ENCODE peak calls at places on chromosomes 12 and 14, in five cellular contexts. One of them, this sample, is unnamed.

GRCh38 chr12:48572326-48572725 is 2.5 kb upstream of the LALBA start:
- DNase-seq in NCI-H510A treated with DMSO at 0.1 percent for 48 hours: no peak
- DNase-seq in activated naive CD4-positive, alpha-beta T cell treated with anti-CD3 and anti-CD28 coated beads, Interleukin-2, amount 10 ng/mL, durations not matched to agents 7 days and 5 days: no peak
- DNase-seq in activated CD8-positive, alpha-beta memory T cell treated with anti-CD3 and anti-CD28 coated beads for 24 hours: no peak
- DNase-seq in effector memory CD4-positive, alpha-beta T cell: no peak
- DNase-seq in this sample: no peak

GRCh38 chr14:68246074-68246980 is 426.7 kb downstream of the RAD51B start:
- DNase-seq in NCI-H510A treated with DMSO at 0.1 percent for 48 hours: no peak
- DNase-seq in activated naive CD4-positive, alpha-beta T cell treated with anti-CD3 and anti-CD28 coated beads, Interleukin-2, amount 10 ng/mL, durations not matched to agents 7 days and 5 days: no peak
- DNase-seq in activated CD8-positive, alpha-beta memory T cell treated with anti-CD3 and anti-CD28 coated beads for 24 hours: no peak
- DNase-seq in effector memory CD4-positive, alpha-beta T cell: no peak
- DNase-seq in this sample: no peak

GRCh38 chr12:13851828-13852227 is 129.6 kb downstream of the GRIN2B start:
- DNase-seq in NCI-H510A treated with DMSO at 0.1 percent for 48 hours: no peak
- DNase-seq in activated naive CD4-positive, alpha-beta T cell treated with anti-CD3 and anti-CD28 coated beads, Interleukin-2, amount 10 ng/mL, durations not matched to agents 7 days and 5 days: no peak
- DNase-seq in activated CD8-positive, alpha-beta memory T cell treated with anti-CD3 and anti-CD28 coated beads for 24 hours: no peak
- DNase-seq in effector memory CD4-positive, alpha-beta T cell: no peak
- DNase-seq in this sample: no peak

GRCh38 chr14:75568791-75569190 is 9.6 kb upstream of the FLVCR2 start:
- DNase-seq in NCI-H510A treated with DMSO at 0.1 percent for 48 hours: no peak
- DNase-seq in activated naive CD4-positive, alpha-beta T cell treated with anti-CD3 and anti-CD28 coated beads, Interleukin-2, amount 10 ng/mL, durations not matched to agents 7 days and 5 days: no peak
- DNase-seq in activated CD8-positive, alpha-beta memory T cell treated with anti-CD3 and anti-CD28 coated beads for 24 hours: no peak
- DNase-seq in effector memory CD4-positive, alpha-beta T cell: no peak
- DNase-seq in this sample: no peak

GRCh38 chr14:87045956-87046355 is 947.0 kb downstream of the GALC start:
- DNase-seq in NCI-H510A treated with DMSO at 0.1 percent for 48 hours: no peak
- DNase-seq in activated naive CD4-positive, alpha-beta T cell treated with anti-CD3 and anti-CD28 coated beads, Interleukin-2, amount 10 ng/mL, durations not matched to agents 7 days and 5 days: no peak
- DNase-seq in activated CD8-positive, alpha-beta memory T cell treated with anti-CD3 and anti-CD28 coated beads for 24 hours: no peak
- DNase-seq in effector memory CD4-positive, alpha-beta T cell: no peak
- DNase-seq in this sample: no peak

GRCh38 chr14:99026471-99026870 is 245.5 kb downstream of the BCL11B start:
- DNase-seq in NCI-H510A treated with DMSO at 0.1 percent for 48 hours: no peak
- DNase-seq in activated naive CD4-positive, alpha-beta T cell treated with anti-CD3 and anti-CD28 coated beads, Interleukin-2, amount 10 ng/mL, durations not matched to agents 7 days and 5 days: no peak
- DNase-seq in activated CD8-positive, alpha-beta memory T cell treated with anti-CD3 and anti-CD28 coated beads for 24 hours: no peak
- DNase-seq in effector memory CD4-positive, alpha-beta T cell: no peak
- DNase-seq in this sample: no peak

GRCh38 chr14:54673193-54674121 is 106.5 kb downstream of the SAMD4A start:
- DNase-seq in NCI-H510A treated with DMSO at 0.1 percent for 48 hours: peak; percentile 53
- DNase-seq in activated naive CD4-positive, alpha-beta T cell treated with anti-CD3 and anti-CD28 coated beads, Interleukin-2, amount 10 ng/mL, durations not matched to agents 7 days and 5 days: no peak
- DNase-seq in activated CD8-positive, alpha-beta memory T cell treated with anti-CD3 and anti-CD28 coated beads for 24 hours: no peak
- DNase-seq in effector memory CD4-positive, alpha-beta T cell: no peak
- DNase-seq in this sample: no peak

GRCh38 chr12:124404162-124404561 is 109.3 kb downstream of the RFLNA start:
- DNase-seq in NCI-H510A treated with DMSO at 0.1 percent for 48 hours: no peak
- DNase-seq in activated naive CD4-positive, alpha-beta T cell treated with anti-CD3 and anti-CD28 coated beads, Interleukin-2, amount 10 ng/mL, durations not matched to agents 7 days and 5 days: no peak
- DNase-seq in activated CD8-positive, alpha-beta memory T cell treated with anti-CD3 and anti-CD28 coated beads for 24 hours: no peak
- DNase-seq in effector memory CD4-positive, alpha-beta T cell: no peak
- DNase-seq in this sample: no peak

GRCh38 chr12:102484017-102484731 is 3.8 kb upstream of the IGF1 start:
- DNase-seq in NCI-H510A treated with DMSO at 0.1 percent for 48 hours: peak; percentile 75
- DNase-seq in activated naive CD4-positive, alpha-beta T cell treated with anti-CD3 and anti-CD28 coated beads, Interleukin-2, amount 10 ng/mL, durations not matched to agents 7 days and 5 days: peak; percentile 68
- DNase-seq in activated CD8-positive, alpha-beta memory T cell treated with anti-CD3 and anti-CD28 coated beads for 24 hours: peak; percentile 77
- DNase-seq in effector memory CD4-positive, alpha-beta T cell: no peak
- DNase-seq in this sample: no peak

GRCh38 chr14:36718216-36718615 is 56.6 kb downstream of the PAX9 start:
- DNase-seq in NCI-H510A treated with DMSO at 0.1 percent for 48 hours: no peak
- DNase-seq in activated naive CD4-positive, alpha-beta T cell treated with anti-CD3 and anti-CD28 coated beads, Interleukin-2, amount 10 ng/mL, durations not matched to agents 7 days and 5 days: no peak
- DNase-seq in activated CD8-positive, alpha-beta memory T cell treated with anti-CD3 and anti-CD28 coated beads for 24 hours: no peak
- DNase-seq in effector memory CD4-positive, alpha-beta T cell: no peak
- DNase-seq in this sample: no peak

GRCh38 chr12:4743046-4743445 is 22.8 kb downstream of the GALNT8 start:
- DNase-seq in NCI-H510A treated with DMSO at 0.1 percent for 48 hours: no peak
- DNase-seq in activated naive CD4-positive, alpha-beta T cell treated with anti-CD3 and anti-CD28 coated beads, Interleukin-2, amount 10 ng/mL, durations not matched to agents 7 days and 5 days: no peak
- DNase-seq in activated CD8-positive, alpha-beta memory T cell treated with anti-CD3 and anti-CD28 coated beads for 24 hours: no peak
- DNase-seq in effector memory CD4-positive, alpha-beta T cell: no peak
- DNase-seq in this sample: no peak

GRCh38 chr12:47991592-47991991 is 12.7 kb downstream of the COL2A1 start:
- DNase-seq in NCI-H510A treated with DMSO at 0.1 percent for 48 hours: no peak
- DNase-seq in activated naive CD4-positive, alpha-beta T cell treated with anti-CD3 and anti-CD28 coated beads, Interleukin-2, amount 10 ng/mL, durations not matched to agents 7 days and 5 days: no peak
- DNase-seq in activated CD8-positive, alpha-beta memory T cell treated with anti-CD3 and anti-CD28 coated beads for 24 hours: no peak
- DNase-seq in effector memory CD4-positive, alpha-beta T cell: no peak
- DNase-seq in this sample: no peak

GRCh38 chr12:72434989-72435388 is 162.8 kb downstream of the TRHDE start:
- DNase-seq in NCI-H510A treated with DMSO at 0.1 percent for 48 hours: no peak
- DNase-seq in activated naive CD4-positive, alpha-beta T cell treated with anti-CD3 and anti-CD28 coated beads, Interleukin-2, amount 10 ng/mL, durations not matched to agents 7 days and 5 days: no peak
- DNase-seq in activated CD8-positive, alpha-beta memory T cell treated with anti-CD3 and anti-CD28 coated beads for 24 hours: no peak
- DNase-seq in effector memory CD4-positive, alpha-beta T cell: no peak
- DNase-seq in this sample: no peak

GRCh38 chr12:3236345-3237153 is 159.4 kb downstream of the TSPAN9 start:
- DNase-seq in NCI-H510A treated with DMSO at 0.1 percent for 48 hours: peak; percentile 18
- DNase-seq in activated naive CD4-positive, alpha-beta T cell treated with anti-CD3 and anti-CD28 coated beads, Interleukin-2, amount 10 ng/mL, durations not matched to agents 7 days and 5 days: no peak
- DNase-seq in activated CD8-positive, alpha-beta memory T cell treated with anti-CD3 and anti-CD28 coated beads for 24 hours: no peak
- DNase-seq in effector memory CD4-positive, alpha-beta T cell: no peak
- DNase-seq in this sample: no peak

GRCh38 chr12:69405466-69405865 is 45.9 kb downstream of the YEATS4 start:
- DNase-seq in NCI-H510A treated with DMSO at 0.1 percent for 48 hours: no peak
- DNase-seq in activated naive CD4-positive, alpha-beta T cell treated with anti-CD3 and anti-CD28 coated beads, Interleukin-2, amount 10 ng/mL, durations not matched to agents 7 days and 5 days: no peak
- DNase-seq in activated CD8-positive, alpha-beta memory T cell treated with anti-CD3 and anti-CD28 coated beads for 24 hours: no peak
- DNase-seq in effector memory CD4-positive, alpha-beta T cell: no peak
- DNase-seq in this sample: no peak

GRCh38 chr14:23009483-23009938 is 432 bp downstream of the C14orf93 start:
- DNase-seq in NCI-H510A treated with DMSO at 0.1 percent for 48 hours: no peak
- DNase-seq in activated naive CD4-positive, alpha-beta T cell treated with anti-CD3 and anti-CD28 coated beads, Interleukin-2, amount 10 ng/mL, durations not matched to agents 7 days and 5 days: no peak
- DNase-seq in activated CD8-positive, alpha-beta memory T cell treated with anti-CD3 and anti-CD28 coated beads for 24 hours: no peak
- DNase-seq in effector memory CD4-positive, alpha-beta T cell: no peak
- DNase-seq in this sample: no peak

GRCh38 chr14:45426685-45427282 is 173.8 kb upstream of the MIS18BP1 start:
- DNase-seq in NCI-H510A treated with DMSO at 0.1 percent for 48 hours: peak; percentile 75
- DNase-seq in activated naive CD4-positive, alpha-beta T cell treated with anti-CD3 and anti-CD28 coated beads, Interleukin-2, amount 10 ng/mL, durations not matched to agents 7 days and 5 days: no peak
- DNase-seq in activated CD8-positive, alpha-beta memory T cell treated with anti-CD3 and anti-CD28 coated beads for 24 hours: no peak
- DNase-seq in effector memory CD4-positive, alpha-beta T cell: no peak
- DNase-seq in this sample: no peak

GRCh38 chr12:54660320-54660962 is 12.3 kb upstream of the DCD start:
- DNase-seq in NCI-H510A treated with DMSO at 0.1 percent for 48 hours: no peak
- DNase-seq in activated naive CD4-positive, alpha-beta T cell treated with anti-CD3 and anti-CD28 coated beads, Interleukin-2, amount 10 ng/mL, durations not matched to agents 7 days and 5 days: no peak
- DNase-seq in activated CD8-positive, alpha-beta memory T cell treated with anti-CD3 and anti-CD28 coated beads for 24 hours: no peak
- DNase-seq in effector memory CD4-positive, alpha-beta T cell: no peak
- DNase-seq in this sample: no peak

GRCh38 chr12:29728033-29728432 is 55.7 kb downstream of the TMTC1 start:
- DNase-seq in NCI-H510A treated with DMSO at 0.1 percent for 48 hours: no peak
- DNase-seq in activated naive CD4-positive, alpha-beta T cell treated with anti-CD3 and anti-CD28 coated beads, Interleukin-2, amount 10 ng/mL, durations not matched to agents 7 days and 5 days: no peak
- DNase-seq in activated CD8-positive, alpha-beta memory T cell treated with anti-CD3 and anti-CD28 coated beads for 24 hours: no peak
- DNase-seq in effector memory CD4-positive, alpha-beta T cell: no peak
- DNase-seq in this sample: no peak

GRCh38 chr12:56635539-56636117 is 5.5 kb upstream of the BAZ2A start:
- DNase-seq in NCI-H510A treated with DMSO at 0.1 percent for 48 hours: no peak
- DNase-seq in activated naive CD4-positive, alpha-beta T cell treated with anti-CD3 and anti-CD28 coated beads, Interleukin-2, amount 10 ng/mL, durations not matched to agents 7 days and 5 days: no peak
- DNase-seq in activated CD8-positive, alpha-beta memory T cell treated with anti-CD3 and anti-CD28 coated beads for 24 hours: no peak
- DNase-seq in effector memory CD4-positive, alpha-beta T cell: no peak
- DNase-seq in this sample: no peak

GRCh38 chr12:68113644-68114043 is 45.9 kb downstream of the IFNG start:
- DNase-seq in NCI-H510A treated with DMSO at 0.1 percent for 48 hours: no peak
- DNase-seq in activated naive CD4-positive, alpha-beta T cell treated with anti-CD3 and anti-CD28 coated beads, Interleukin-2, amount 10 ng/mL, durations not matched to agents 7 days and 5 days: peak; percentile 58
- DNase-seq in activated CD8-positive, alpha-beta memory T cell treated with anti-CD3 and anti-CD28 coated beads for 24 hours: no peak
- DNase-seq in effector memory CD4-positive, alpha-beta T cell: no peak
- DNase-seq in this sample: peak; percentile 12

GRCh38 chr14:53766106-53766505 is 190.5 kb downstream of the BMP4 start:
- DNase-seq in NCI-H510A treated with DMSO at 0.1 percent for 48 hours: no peak
- DNase-seq in activated naive CD4-positive, alpha-beta T cell treated with anti-CD3 and anti-CD28 coated beads, Interleukin-2, amount 10 ng/mL, durations not matched to agents 7 days and 5 days: no peak
- DNase-seq in activated CD8-positive, alpha-beta memory T cell treated with anti-CD3 and anti-CD28 coated beads for 24 hours: no peak
- DNase-seq in effector memory CD4-positive, alpha-beta T cell: no peak
- DNase-seq in this sample: no peak

GRCh38 chr14:89013098-89013504 is 188.7 kb downstream of the TTC8 start:
- DNase-seq in NCI-H510A treated with DMSO at 0.1 percent for 48 hours: no peak
- DNase-seq in activated naive CD4-positive, alpha-beta T cell treated with anti-CD3 and anti-CD28 coated beads, Interleukin-2, amount 10 ng/mL, durations not matched to agents 7 days and 5 days: peak; percentile 32
- DNase-seq in activated CD8-positive, alpha-beta memory T cell treated with anti-CD3 and anti-CD28 coated beads for 24 hours: no peak
- DNase-seq in effector memory CD4-positive, alpha-beta T cell: no peak
- DNase-seq in this sample: no peak

GRCh38 chr12:112847708-112848337 is 56.3 kb downstream of the RPH3A start:
- DNase-seq in NCI-H510A treated with DMSO at 0.1 percent for 48 hours: no peak
- DNase-seq in activated naive CD4-positive, alpha-beta T cell treated with anti-CD3 and anti-CD28 coated beads, Interleukin-2, amount 10 ng/mL, durations not matched to agents 7 days and 5 days: no peak
- DNase-seq in activated CD8-positive, alpha-beta memory T cell treated with anti-CD3 and anti-CD28 coated beads for 24 hours: no peak
- DNase-seq in effector memory CD4-positive, alpha-beta T cell: no peak
- DNase-seq in this sample: no peak

GRCh38 chr12:109728921-109729836 is 15.6 kb downstream of the FAM222A start:
- DNase-seq in NCI-H510A treated with DMSO at 0.1 percent for 48 hours: no peak
- DNase-seq in activated naive CD4-positive, alpha-beta T cell treated with anti-CD3 and anti-CD28 coated beads, Interleukin-2, amount 10 ng/mL, durations not matched to agents 7 days and 5 days: peak; percentile 19
- DNase-seq in activated CD8-positive, alpha-beta memory T cell treated with anti-CD3 and anti-CD28 coated beads for 24 hours: no peak
- DNase-seq in effector memory CD4-positive, alpha-beta T cell: no peak
- DNase-seq in this sample: no peak

GRCh38 chr12:51392556-51393237 is 1.5 kb upstream of the GALNT6 start:
- DNase-seq in NCI-H510A treated with DMSO at 0.1 percent for 48 hours: peak; percentile 35
- DNase-seq in activated naive CD4-positive, alpha-beta T cell treated with anti-CD3 and anti-CD28 coated beads, Interleukin-2, amount 10 ng/mL, durations not matched to agents 7 days and 5 days: peak; percentile 62
- DNase-seq in activated CD8-positive, alpha-beta memory T cell treated with anti-CD3 and anti-CD28 coated beads for 24 hours: peak; percentile 67
- DNase-seq in effector memory CD4-positive, alpha-beta T cell: no peak
- DNase-seq in this sample: no peak

GRCh38 chr12:68934392-68934791 is 1.4 kb upstream of the CPM start:
- DNase-seq in NCI-H510A treated with DMSO at 0.1 percent for 48 hours: no peak
- DNase-seq in activated naive CD4-positive, alpha-beta T cell treated with anti-CD3 and anti-CD28 coated beads, Interleukin-2, amount 10 ng/mL, durations not matched to agents 7 days and 5 days: no peak
- DNase-seq in activated CD8-positive, alpha-beta memory T cell treated with anti-CD3 and anti-CD28 coated beads for 24 hours: no peak
- DNase-seq in effector memory CD4-positive, alpha-beta T cell: no peak
- DNase-seq in this sample: no peak

GRCh38 chr12:57893460-57894353 is 47.2 kb upstream of the CTDSP2 start:
- DNase-seq in NCI-H510A treated with DMSO at 0.1 percent for 48 hours: peak; percentile 31
- DNase-seq in activated naive CD4-positive, alpha-beta T cell treated with anti-CD3 and anti-CD28 coated beads, Interleukin-2, amount 10 ng/mL, durations not matched to agents 7 days and 5 days: no peak
- DNase-seq in activated CD8-positive, alpha-beta memory T cell treated with anti-CD3 and anti-CD28 coated beads for 24 hours: no peak
- DNase-seq in effector memory CD4-positive, alpha-beta T cell: no peak
- DNase-seq in this sample: no peak